ENCODE peak calls at places on chromosome 21, in seven cellular contexts. E is GM23248; I is GM19239; M is lung microvascular endothelial cell; N is activated CD8-positive, alpha-beta memory T cell treated with anti-CD3 and anti-CD28 coated beads, Interleukin-2, amount 50 U/mL, for 48 hours; Z is WTC11; Q is T-helper 1 cell. B is an unnamed sample.

GRCh38 chr21:37341254-37341960 is 25.2 kb upstream of the DYRK1A start:
- DNase-seq in Z (no peak), M (peak; percentile 49), E (peak; percentile 55), N (no peak), Q (no peak), I (no peak), B (no peak)

GRCh38 chr21:15722591-15723324 is 7.0 kb upstream of the USP25 start:
- DNase-seq in N (no peak), Q (no peak), Z (no peak), E (no peak), I (no peak), M (no peak), B (no peak)

GRCh38 chr21:28111151-28111619 is 881.5 kb downstream of the LTN1 start:
- DNase-seq in N (no peak), Z (no peak), M (peak; percentile 51), I (no peak), Q (no peak), E (peak; percentile 61), B (peak; percentile 77)

GRCh38 chr21:45768011-45768740 is 124.7 kb downstream of the PCBP3 start:
- DNase-seq in E (peak; percentile 45), I (no peak), Q (no peak), Z (no peak), M (no peak), N (peak; percentile 75), B (peak; percentile 63)

GRCh38 chr21:14968029-14968428 is 96.8 kb downstream of the NRIP1 start:
- DNase-seq in E (no peak), I (no peak), Z (no peak), N (no peak), M (no peak), Q (no peak), B (no peak)

GRCh38 chr21:45971487-45972352 is 9.8 kb upstream of the COL6A1 start:
- DNase-seq in E (peak; percentile 96), Z (no peak), I (no peak), Q (no peak), M (no peak), N (peak; percentile 53), B (peak; percentile 36)

GRCh38 chr21:31364265-31364945 is 20.3 kb upstream of the TIAM1 start:
- DNase-seq in Z (no peak), E (no peak), I (no peak), M (no peak), Q (no peak), N (no peak), B (no peak)

GRCh38 chr21:43690346-43690745 is 28.6 kb upstream of the PDXK start:
- DNase-seq in N (no peak), E (no peak), I (no peak), Q (no peak), M (no peak), Z (no peak), B (no peak)

GRCh38 chr21:43369124-43369523 is 57.8 kb downstream of the SIK1 start:
- DNase-seq in E (peak; percentile 95), Z (no peak), Q (no peak), N (no peak), M (no peak), I (no peak), B (peak; percentile 36)

GRCh38 chr21:30582850-30583249 is 7.3 kb downstream of the KRTAP22-2 start:
- DNase-seq in E (no peak), N (no peak), Z (no peak), I (no peak), M (no peak), Q (no peak), B (no peak)

GRCh38 chr21:22679207-22679606 is 1681.0 kb downstream of the NCAM2 start:
- DNase-seq in M (no peak), Q (no peak), E (no peak), N (no peak), I (no peak), Z (no peak), B (no peak)

B was measured in choroid plexus epithelial cell.